ENCODE peak calls at places on chromosomes 3 and 15, in seven cellular contexts. B is Panc1, V is hepatocyte, E is colonic mucosa, D is A549, N is upper lobe of right lung, Q is AG04450. L is an unnamed sample.

GRCh38 chr3:56988874-56989433 is 71.5 kb upstream of the SPATA12 start:
- DNase-seq in E (peak; percentile 85), V (peak; percentile 93), Q (peak; percentile 58), B (no peak), N (no peak), D (peak; percentile 67), L (peak; percentile 89)

GRCh38 chr3:179073816-179074215 is 2.2 kb upstream of the ZMAT3 start:
- DNase-seq in B (no peak), N (no peak), Q (no peak), V (no peak), E (no peak), D (no peak), L (no peak)

GRCh38 chr3:173354124-173354523 is 43.4 kb upstream of the NLGN1 start:
- DNase-seq in N (no peak), E (no peak), V (no peak), Q (no peak), B (no peak), D (no peak), L (no peak)

GRCh38 chr3:46849686-46850467 is 13.4 kb downstream of the MYL3 start:
- DNase-seq in N (peak; percentile 52), Q (no peak), B (no peak), D (no peak), E (no peak), V (no peak), L (no peak)

GRCh38 chr3:21914451-21914850 is 163.4 kb upstream of the ZNF385D start:
- DNase-seq in V (no peak), E (no peak), D (no peak), N (no peak), B (no peak), Q (no peak), L (no peak)

GRCh38 chr15:90013503-90013937 is 12.4 kb downstream of the ZNF710 start:
- DNase-seq in Q (no peak), V (no peak), D (no peak), E (no peak), N (no peak), B (no peak), L (no peak)

GRCh38 chr15:29854413-29854812 is 32.1 kb upstream of the TJP1 start:
- DNase-seq in B (no peak), E (no peak), Q (no peak), N (no peak), V (no peak), D (peak; percentile 36), L (no peak)

GRCh38 chr3:52520716-52521487 is 12.8 kb downstream of the NT5DC2 start:
- DNase-seq in V (no peak), Q (no peak), E (no peak), B (no peak), N (no peak), D (no peak), L (peak; percentile 35)

GRCh38 chr3:194572131-194572789 is 61.0 kb downstream of the TMEM44 start:
- DNase-seq in B (no peak), N (peak; percentile 74), V (peak; percentile 91), E (no peak), D (peak; percentile 46), Q (no peak), L (peak; percentile 86)

GRCh38 chr3:188400494-188401243 is 246.7 kb downstream of the LPP start:
- DNase-seq in D (no peak), N (no peak), Q (no peak), E (no peak), V (no peak), B (no peak), L (no peak)

GRCh38 chr3:188402229-188402628 is 248.3 kb downstream of the LPP start:
- DNase-seq in D (no peak), B (no peak), Q (no peak), E (no peak), V (no peak), N (no peak), L (no peak)

GRCh38 chr3:188403404-188403803 is 249.4 kb downstream of the LPP start:
- DNase-seq in Q (no peak), D (no peak), N (no peak), B (no peak), E (no peak), V (no peak), L (no peak)

GRCh38 chr3:188404124-188404523 is 250.2 kb downstream of the LPP start:
- DNase-seq in V (no peak), N (no peak), B (no peak), Q (no peak), E (no peak), D (no peak), L (no peak)

GRCh38 chr3:188401244-188401604 is 247.3 kb downstream of the LPP start:
- DNase-seq in E (no peak), B (no peak), D (no peak), V (no peak), Q (no peak), N (no peak), L (no peak)
- H3K27ac ChIP-seq in E (no peak overlapping the region), B (no peak overlapping the region), D (no peak overlapping the region), V (no peak overlapping the region), Q (no peak overlapping the region), N (no peak overlapping the region), L (no peak overlapping the region)

DNA sequence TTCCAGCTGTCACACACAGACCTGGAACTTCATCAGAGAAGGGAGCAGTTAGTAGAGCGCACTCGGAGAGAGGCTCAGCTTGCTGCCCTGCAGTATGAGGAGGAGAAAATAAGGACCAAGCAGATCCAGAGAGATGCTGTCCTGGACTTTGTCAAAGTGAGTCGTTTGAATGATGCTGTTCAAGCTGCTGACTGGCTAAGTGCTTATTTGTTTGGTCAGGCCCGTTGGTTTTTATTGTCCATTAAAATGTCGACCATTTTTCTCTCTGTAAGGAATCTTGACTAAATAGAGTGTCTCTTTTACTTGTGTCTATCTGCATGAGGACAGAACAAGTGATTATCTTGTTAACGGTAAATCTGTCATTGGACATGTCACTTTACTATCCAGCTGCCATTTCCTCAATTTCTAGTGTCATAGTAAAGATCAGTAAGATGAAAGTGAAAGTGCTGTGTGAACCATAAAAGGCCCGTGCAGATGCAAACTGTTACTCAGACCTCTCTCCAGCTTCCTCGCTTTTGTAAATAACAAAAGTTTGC is 56.9 kb downstream of the LRCH3 start:
- DNase-seq in D (no peak), B (no peak), V (peak; percentile 8), Q (no peak), N (no peak), E (peak; percentile 22), L (no peak)
- H3K27ac ChIP-seq in D (no peak overlapping the region), B (peak overlapping the region; percentile 48), V (no peak overlapping the region), Q (no peak overlapping the region), N (peak overlapping the region; percentile 15), E (peak overlapping the region; percentile 24), L (no peak overlapping the region)

DNA sequence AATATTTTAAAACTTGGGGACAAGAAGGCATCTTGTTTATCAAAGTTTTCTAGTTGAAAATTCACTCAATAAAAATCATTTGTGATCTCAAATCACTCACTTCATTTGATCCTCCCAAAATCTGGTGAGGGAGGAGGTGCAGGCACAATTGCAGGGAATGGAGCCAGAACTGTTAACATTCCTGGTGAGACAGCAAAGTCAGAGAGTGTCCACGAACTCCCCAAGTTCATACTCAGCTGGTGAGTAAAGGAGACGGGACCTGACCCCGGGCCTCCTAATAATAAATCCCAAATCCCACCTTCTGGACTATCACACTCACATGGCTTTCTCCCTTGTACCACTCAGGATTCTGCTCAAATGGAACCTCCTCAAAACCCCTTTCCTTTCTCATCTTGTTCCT is 252.3 kb upstream of the LRTM1 start:
- DNase-seq in E (no peak), B (no peak), D (no peak), Q (no peak), V (no peak), N (no peak), L (no peak)
- H3K27ac ChIP-seq in E (no peak overlapping the region), B (no peak overlapping the region), D (no peak overlapping the region), Q (no peak overlapping the region), V (no peak overlapping the region), N (no peak overlapping the region), L (no peak overlapping the region)

GRCh38 chr15:76903251-76903681 is 1.9 kb downstream of the SCAPER start:
- DNase-seq in B (peak; percentile 33), E (no peak), Q (peak; percentile 26), N (no peak), V (peak; percentile 36), D (peak; percentile 66), L (no peak)
- H3K27ac ChIP-seq in B (no peak overlapping the region), E (no peak overlapping the region), Q (no peak overlapping the region), N (peak overlapping the region; percentile 12), V (peak overlapping the region; percentile 96), D (no peak overlapping the region), L (no peak overlapping the region)

DNA sequence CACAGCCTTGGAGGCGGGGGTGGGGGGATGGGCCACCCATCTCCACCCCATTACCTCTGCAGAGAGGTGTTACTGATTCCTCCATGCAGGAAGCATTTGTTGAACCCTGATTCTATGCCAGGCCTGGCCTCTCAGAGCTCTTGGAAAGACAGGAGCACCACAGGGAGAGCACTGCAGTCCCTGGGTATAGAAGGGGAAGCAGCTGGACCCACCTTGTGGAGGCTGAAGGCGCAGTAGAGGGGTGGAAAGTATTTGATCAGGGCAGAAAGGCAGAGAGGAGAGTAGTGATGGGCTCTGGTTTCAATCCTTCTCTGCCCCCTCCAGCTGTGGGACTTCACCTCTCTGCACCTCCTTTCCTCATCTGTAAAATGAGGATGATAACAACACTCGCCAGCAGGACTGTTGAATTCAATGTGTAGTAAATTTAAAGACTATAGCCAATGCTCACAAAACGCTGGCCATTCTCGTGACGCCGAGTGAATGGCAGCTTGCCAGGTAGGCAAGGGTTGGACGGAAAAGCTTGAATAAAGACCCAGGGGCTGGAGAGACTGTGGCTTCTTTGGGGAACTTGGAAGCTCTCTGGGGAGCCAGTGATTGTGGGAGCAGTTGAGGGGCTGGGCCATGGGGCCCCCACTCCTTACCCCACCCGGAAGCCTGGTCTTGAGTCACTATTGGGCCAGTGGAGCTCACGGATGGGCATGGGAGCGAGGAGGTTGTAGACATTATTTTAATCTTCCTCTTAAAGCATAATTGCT is 8.0 kb upstream of the CCDC33 start:
- DNase-seq in Q (no peak), B (no peak), E (peak; percentile 57), N (no peak), V (no peak), D (no peak), L (no peak)
- H3K27ac ChIP-seq in Q (no peak overlapping the region), B (no peak overlapping the region), E (no peak overlapping the region), N (no peak overlapping the region), V (peak overlapping the region; percentile 62), D (no peak overlapping the region), L (no peak overlapping the region)

GRCh38 chr3:122977645-122978466 is 49.7 kb downstream of the SEMA5B start:
- DNase-seq in D (peak; percentile 10), Q (peak; percentile 27), V (peak; percentile 80), E (no peak), B (no peak), N (peak; percentile 77), L (peak; percentile 87)

GRCh38 chr3:122974764-122975162 is 52.8 kb downstream of the SEMA5B start:
- DNase-seq in B (no peak), N (no peak), D (no peak), V (peak; percentile 56), Q (no peak), E (no peak), L (peak; percentile 86)

GRCh38 chr3:122973893-122974615 is 53.5 kb downstream of the SEMA5B start:
- DNase-seq in B (no peak), E (no peak), V (no peak), Q (no peak), N (no peak), D (no peak), L (peak; percentile 65)

GRCh38 chr3:122975163-122975923 is 52.2 kb downstream of the SEMA5B start:
- DNase-seq in E (no peak), V (peak; percentile 62), D (no peak), N (no peak), Q (no peak), B (no peak), L (no peak)

DNA sequence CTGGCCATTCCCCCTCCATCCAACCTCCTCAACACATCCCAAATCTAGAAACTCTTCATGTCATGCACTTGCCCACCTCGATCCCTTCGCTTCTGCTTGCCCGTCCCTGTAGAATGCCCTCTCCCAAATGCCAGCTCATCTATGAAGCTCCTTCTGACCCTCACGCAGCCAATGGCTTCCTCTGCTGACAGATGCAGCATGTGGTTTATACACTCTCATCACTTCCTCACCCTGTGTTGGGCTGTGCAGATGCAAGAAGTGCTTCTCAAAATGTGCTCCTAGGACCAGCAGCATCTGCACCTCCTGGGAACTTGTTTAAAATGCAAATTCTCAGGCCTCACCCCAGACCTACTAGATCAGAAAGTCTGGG is 51.7 kb downstream of the SEMA5B start:
- DNase-seq in D (no peak), N (no peak), B (no peak), V (no peak), E (no peak), Q (no peak), L (no peak)
- H3K27ac ChIP-seq in D (no peak overlapping the region), N (no peak overlapping the region), B (no peak overlapping the region), V (no peak overlapping the region), E (no peak overlapping the region), Q (no peak overlapping the region), L (no peak overlapping the region)

L was measured in aorta.